ENCODE peak calls at places on chromosomes 16 and 17, in seven cellular contexts. F is cardiac muscle cell, B is psoas muscle, A is stomach, C is right cardiac atrium, U is Panc1, Y is left ventricle myocardium inferior. V is an unnamed sample. For H3K4me1, the result is how much of the 10 kb centered on the place peaks cover.

GRCh38 chr17:57051886-57052342 is 33.1 kb upstream of the AKAP1 start:
- DNase-seq in F (no peak), A (no peak), C (no peak), B (no peak), Y (no peak), U (no peak), V (no peak)

GRCh38 chr17:49915260-49915659 is 53.7 kb upstream of the DLX4 start:
- DNase-seq in F (no peak), B (no peak), A (no peak), U (no peak), C (no peak), Y (no peak), V (no peak)

GRCh38 chr17:74810699-74811485 is 34.7 kb upstream of the NAT9 start:
- DNase-seq in B (no peak), Y (no peak), A (no peak), F (no peak), U (no peak), C (no peak), V (no peak)

GRCh38 chr16:7321661-7322060 is 11.0 kb upstream of the RBFOX1 start:
- DNase-seq in F (no peak), B (no peak), Y (no peak), U (no peak), C (no peak), A (no peak), V (no peak)

GRCh38 chr16:85421338-85422123 is 191.6 kb upstream of the GSE1 start:
- DNase-seq in C (no peak), A (no peak), Y (peak), F (no peak), U (no peak), B (no peak), V (peak)

GRCh38 chr16:57810197-57811024 is 8.1 kb upstream of the KIFC3 start:
- DNase-seq in B (peak), A (peak), U (peak), C (peak), F (no peak), Y (peak), V (peak)

GRCh38 chr16:7976125-7976524 is 614.2 kb downstream of the TMEM114 start:
- DNase-seq in B (no peak), U (no peak), C (no peak), A (no peak), Y (no peak), F (no peak), V (no peak)

GRCh38 chr17:74670329-74670728 is 42.4 kb downstream of the CD300LF start:
- DNase-seq in U (no peak), F (no peak), C (no peak), Y (no peak), B (no peak), A (no peak), V (no peak)

GRCh38 chr16:19071811-19072777 is 4.7 kb downstream of the COQ7 start:
- DNase-seq in B (peak), Y (peak), C (peak), A (peak), F (peak), U (no peak), V (peak)

GRCh38 chr17:46178550-46179198 is 14.6 kb downstream of the KANSL1 start:
- DNase-seq in B (no peak), U (no peak), C (no peak), Y (no peak), F (no peak), A (no peak), V (no peak)

GRCh38 chr16:21104124-21104860 is 46.4 kb downstream of the DNAH3 start:
- DNase-seq in A (no peak), U (no peak), F (no peak), Y (no peak), B (no peak), C (no peak), V (no peak)

GRCh38 chr16:1156983-1157638 is 4.2 kb downstream of the CACNA1H start:
- DNase-seq in F (no peak), B (no peak), A (no peak), Y (no peak), U (no peak), C (peak), V (no peak)

GRCh38 chr17:70961341-70961740 is 792.0 kb downstream of the KCNJ2 start:
- DNase-seq in B (no peak), Y (no peak), F (no peak), A (no peak), C (no peak), U (no peak), V (no peak)

GRCh38 chr17:7443499-7444485 is 1.1 kb upstream of the CHRNB1 start:
- DNase-seq in Y (no peak), U (no peak), A (no peak), F (no peak), C (no peak), B (no peak), V (no peak)

GRCh38 chr17:76238847-76239537 is 1.3 kb downstream of the RNF157 start:
- DNase-seq in B (no peak), F (no peak), Y (no peak), U (no peak), C (no peak), A (no peak), V (no peak)

GRCh38 chr16:2846511-2847310 is 11.3 kb downstream of the PRSS22 start:
- DNase-seq in B (no peak), A (no peak), U (peak), C (no peak), Y (no peak), F (no peak), V (no peak)

GRCh38 chr16:86378831-86379504 is 131.4 kb upstream of the FOXF1 start:
- DNase-seq in Y (no peak), B (no peak), C (no peak), A (no peak), F (no peak), U (no peak), V (no peak)

GRCh38 chr16:51095114-51095872 is 55.8 kb downstream of the SALL1 start:
- DNase-seq in A (no peak), Y (no peak), U (no peak), C (no peak), B (no peak), F (no peak), V (peak)

GRCh38 chr17:76635659-76636360 is 7.7 kb downstream of the ST6GALNAC1 start:
- DNase-seq in A (no peak), Y (no peak), B (no peak), U (no peak), F (no peak), C (no peak), V (no peak)

GRCh38 chr16:29025218-29025617 is 40.4 kb downstream of the LAT start:
- DNase-seq in B (no peak), Y (no peak), F (no peak), C (no peak), A (no peak), U (no peak), V (no peak)

GRCh38 chr16:27377666-27378485 is 24.1 kb upstream of the IL21R start:
- DNase-seq in F (no peak), Y (no peak), B (no peak), A (no peak), C (no peak), U (no peak), V (no peak)

GRCh38 chr16:50166511-50167500 is 13.7 kb downstream of the TENT4B start:
- DNase-seq in C (no peak), F (no peak), B (no peak), A (no peak), Y (no peak), U (no peak), V (no peak)

GRCh38 chr16:22948603-22949368 is 134.8 kb downstream of the HS3ST2 start:
- DNase-seq in U (peak), B (peak), Y (peak), F (peak), C (peak), A (peak), V (peak)

GRCh38 chr17:62981933-62982332 is 15.9 kb downstream of the TANC2 start:
- DNase-seq in B (no peak), Y (no peak), A (no peak), C (no peak), F (no peak), U (no peak), V (no peak)

GRCh38 chr16:66619534-66620418 is 15.3 kb downstream of the CMTM3 start:
- DNase-seq in U (no peak), B (no peak), Y (no peak), A (no peak), F (peak), C (no peak), V (no peak)

GRCh38 chr16:68086336-68086821 is 1.2 kb downstream of the NFATC3 start:
- DNase-seq in A (no peak), U (no peak), Y (no peak), F (peak), B (no peak), C (no peak), V (no peak)

GRCh38 chr16:50246299-50247122 is 19.8 kb upstream of the ADCY7 start:
- DNase-seq in F (peak), Y (no peak), B (no peak), A (no peak), U (no peak), C (no peak), V (no peak)

GRCh38 chr17:54967621-54968258 is 714 bp downstream of the COX11 start:
- DNase-seq in B (no peak), U (peak), F (peak), Y (no peak), C (no peak), A (no peak), V (no peak)

GRCh38 chr17:64016974-64017373 is 3.5 kb downstream of the ICAM2 start:
- DNase-seq in B (no peak), C (no peak), A (no peak), U (no peak), F (no peak), Y (no peak), V (no peak)

GRCh38 chr17:64016248-64016784 is 4.1 kb downstream of the ICAM2 start:
- DNase-seq in U (no peak), F (no peak), B (no peak), A (no peak), Y (no peak), C (no peak), V (no peak)

GRCh38 chr17:64017381-64017980 is 3.0 kb downstream of the ICAM2 start:
- DNase-seq in C (no peak), U (no peak), B (no peak), F (no peak), A (no peak), Y (no peak), V (no peak)

GRCh38 chr17:64019486-64020067 is 856 bp downstream of the ICAM2 start:
- DNase-seq in A (no peak), Y (no peak), B (no peak), U (no peak), F (no peak), C (no peak), V (peak)

GRCh38 chr17:64015447-64015846 is 5.0 kb downstream of the ICAM2 start:
- DNase-seq in Y (no peak), B (no peak), F (no peak), U (no peak), A (no peak), C (no peak), V (no peak)
- H3K4me1 ChIP-seq in Y (under half), B (under half), F (under half), U (under half), A (under half), C (under half), V (under half)

GRCh38 chr17:81334987-81335386 is 39.9 kb upstream of the SLC38A10 start:
- DNase-seq in C (no peak), F (no peak), A (no peak), U (no peak), B (no peak), Y (no peak), V (no peak)
- H3K4me1 ChIP-seq in C (under half), F (under half), A (under half), U (half or more), B (under half), Y (under half), V (half or more)

DNA sequence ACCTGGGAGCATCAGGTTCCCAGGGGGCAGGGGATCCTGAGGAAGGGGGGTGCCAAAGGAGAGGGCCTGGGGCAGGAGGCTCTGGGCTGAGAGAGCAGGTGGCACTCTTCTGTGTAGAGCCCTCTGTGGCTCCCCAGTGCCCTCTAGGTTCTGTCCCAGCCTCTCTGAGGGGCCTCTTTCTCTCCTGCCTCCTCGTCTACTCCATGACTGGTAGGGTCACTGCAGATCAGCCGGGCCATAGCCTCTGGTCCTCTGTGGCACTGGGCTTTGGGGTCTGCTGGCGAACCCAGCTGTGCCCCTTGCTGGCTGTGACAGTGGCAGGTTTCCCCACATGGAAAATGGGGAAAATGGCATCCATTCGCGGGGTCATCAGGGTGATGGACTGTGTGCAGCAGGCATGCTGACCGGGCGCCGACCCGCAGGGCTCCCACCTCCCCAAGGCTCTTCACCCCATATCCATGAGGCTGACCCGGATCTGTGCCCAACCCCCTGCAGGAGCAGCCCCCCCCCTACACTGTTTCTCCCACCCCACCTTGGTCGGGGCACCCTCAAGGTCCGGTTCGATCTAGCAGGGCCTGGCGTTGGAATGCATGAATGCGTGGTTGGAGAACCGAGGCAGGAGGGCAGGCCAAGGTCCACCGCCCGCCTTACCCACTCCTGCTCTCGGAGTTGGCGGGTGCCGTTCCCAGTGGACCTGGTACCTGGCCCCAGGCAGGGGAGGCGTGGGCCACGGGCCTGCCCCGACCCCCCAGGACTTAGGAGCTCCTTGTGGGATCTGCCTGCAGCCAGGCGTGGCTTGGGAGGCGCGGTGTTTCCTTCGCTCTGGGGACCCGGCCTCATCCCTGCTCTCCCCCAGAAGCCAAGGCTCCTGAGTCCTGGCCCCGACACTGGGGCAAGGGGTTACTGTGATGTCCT is 6.5 kb downstream of the GLIS2 start:
- DNase-seq in C (no peak), B (no peak), U (no peak), F (no peak), Y (no peak), A (no peak), V (no peak)
- H3K4me1 ChIP-seq in C (under half), B (under half), U (half or more), F (under half), Y (half or more), A (half or more), V (under half)

GRCh38 chr17:1490643-1491405 is 1.7 kb downstream of the MYO1C start:
- DNase-seq in A (peak), C (peak), F (peak), B (peak), Y (peak), U (no peak), V (peak)
- H3K4me1 ChIP-seq in A (half or more), C (under half), F (under half), B (half or more), Y (half or more), U (under half), V (under half)

DNA sequence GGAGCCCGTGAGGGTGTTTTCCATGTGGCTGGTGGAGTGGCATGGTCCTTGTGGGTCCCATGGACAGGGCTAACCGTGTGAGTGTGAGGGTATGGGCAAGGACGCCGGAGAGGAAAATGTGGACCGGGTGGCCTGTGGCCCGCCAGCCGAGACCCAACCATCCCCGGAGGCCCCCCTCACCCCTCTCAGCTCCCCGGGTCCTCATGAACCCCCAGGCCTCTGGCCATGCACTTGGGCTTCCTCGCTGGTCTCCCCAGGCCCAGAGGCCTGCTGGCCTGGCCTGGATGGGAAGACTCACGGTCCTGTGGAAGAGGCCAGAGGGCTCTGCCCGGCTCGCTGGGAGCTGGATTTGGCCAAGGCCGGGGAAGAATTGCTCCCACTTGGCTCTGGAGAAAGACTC is 13.1 kb downstream of the RAP1GAP2 start:
- DNase-seq in A (no peak), F (no peak), Y (no peak), C (no peak), B (no peak), U (no peak), V (no peak)
- H3K4me1 ChIP-seq in A (under half), F (under half), Y (under half), C (under half), B (under half), U (under half), V (under half)

DNA sequence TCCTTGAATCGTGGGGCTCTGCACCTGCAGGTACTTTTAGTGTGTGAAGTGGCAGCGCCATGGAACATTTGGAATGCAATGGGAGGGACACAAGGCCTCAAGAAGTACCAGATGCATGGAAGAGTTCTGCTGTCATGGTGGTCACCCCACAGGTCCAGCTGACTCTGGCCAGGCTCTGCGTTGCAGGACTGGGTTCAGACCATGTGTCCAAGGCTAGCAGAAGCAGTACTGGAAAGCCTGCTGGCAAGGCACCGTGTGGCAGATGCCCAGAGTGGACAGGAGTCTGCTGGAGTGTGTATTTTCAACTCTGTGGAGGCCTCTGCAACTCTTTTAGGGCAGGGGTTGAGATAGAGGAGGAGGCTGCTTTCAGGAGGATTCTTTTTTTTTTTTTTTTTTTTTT is 2.1 kb downstream of the PIPOX start:
- DNase-seq in C (no peak), F (no peak), Y (no peak), A (no peak), U (no peak), B (no peak), V (peak)
- H3K4me1 ChIP-seq in C (under half), F (under half), Y (under half), A (under half), U (under half), B (under half), V (under half)

DNA sequence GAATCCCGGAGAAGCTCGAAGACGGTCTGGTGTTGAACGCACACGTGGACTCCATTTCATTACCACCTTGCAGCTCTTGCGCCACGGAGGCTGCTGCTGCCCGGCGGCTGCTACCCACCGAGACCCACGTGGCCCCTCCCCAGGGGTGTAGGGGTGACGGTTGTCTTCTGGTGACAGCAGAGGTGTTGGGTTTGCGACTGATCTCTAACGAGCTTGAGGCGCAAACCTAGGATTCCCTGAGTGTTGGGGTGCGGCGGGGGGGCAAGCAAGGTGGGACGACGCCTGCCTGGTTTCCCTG is 1.7 kb upstream of the CBX4 start:
- DNase-seq in C (no peak), Y (no peak), B (no peak), A (no peak), F (no peak), U (no peak), V (no peak)
- H3K4me1 ChIP-seq in C (under half), Y (half or more), B (under half), A (half or more), F (under half), U (under half), V (under half)

GRCh38 chr16:89322381-89323119 is 105.0 kb downstream of the ZNF778 start:
- DNase-seq in B (peak), F (peak), Y (no peak), U (no peak), A (no peak), C (peak), V (peak)

GRCh38 chr16:89319628-89319882 is 102.1 kb downstream of the ZNF778 start:
- DNase-seq in U (no peak), Y (no peak), F (no peak), B (no peak), C (no peak), A (no peak), V (no peak)

GRCh38 chr16:89318871-89319627 is 101.5 kb downstream of the ZNF778 start:
- DNase-seq in Y (no peak), U (no peak), A (no peak), B (no peak), C (no peak), F (no peak), V (no peak)

GRCh38 chr16:89319883-89320716 is 102.6 kb downstream of the ZNF778 start:
- DNase-seq in U (no peak), A (peak), B (peak), Y (no peak), C (peak), F (peak), V (peak)

GRCh38 chr16:89320717-89321501 is 103.4 kb downstream of the ZNF778 start:
- DNase-seq in U (no peak), F (peak), C (no peak), A (peak), Y (peak), B (peak), V (no peak)
- H3K4me1 ChIP-seq in U (half or more), F (half or more), C (under half), A (half or more), Y (half or more), B (half or more), V (under half)

V was measured in right lobe of liver.